ENCODE peak calls at places on chromosomes 4 and X, in nine cellular contexts. One of them, this sample, is unnamed.

GRCh38 chrX:16633754-16634153 is 16.2 kb upstream of the S100G start:
- DNase-seq in A549: no peak
- DNase-seq in HCT116: no peak
- DNase-seq in endothelial cell of umbilical vein: peak
- DNase-seq in GM12878: no peak
- DNase-seq in H1: no peak
- DNase-seq in HepG2: no peak
- DNase-seq in K562: peak
- DNase-seq in SK-N-SH: peak
- DNase-seq in this sample: no peak

GRCh38 chr4:54225671-54226398 is 3.3 kb upstream of the PDGFRA start:
- DNase-seq in A549: no peak
- DNase-seq in HCT116: no peak
- DNase-seq in endothelial cell of umbilical vein: no peak
- DNase-seq in GM12878: no peak
- DNase-seq in H1: no peak
- DNase-seq in HepG2: no peak
- DNase-seq in K562: no peak
- DNase-seq in SK-N-SH: no peak
- DNase-seq in this sample: no peak

GRCh38 chr4:150477869-150478268 is 104.1 kb upstream of the MAB21L2 start:
- DNase-seq in A549: no peak
- DNase-seq in HCT116: no peak
- DNase-seq in endothelial cell of umbilical vein: peak
- DNase-seq in GM12878: no peak
- DNase-seq in H1: no peak
- DNase-seq in HepG2: no peak
- DNase-seq in K562: no peak
- DNase-seq in SK-N-SH: no peak
- DNase-seq in this sample: no peak

GRCh38 chr4:23038626-23039245 is 346.0 kb downstream of the GBA3 start:
- DNase-seq in A549: no peak
- DNase-seq in HCT116: no peak
- DNase-seq in endothelial cell of umbilical vein: no peak
- DNase-seq in GM12878: no peak
- DNase-seq in H1: no peak
- DNase-seq in HepG2: no peak
- DNase-seq in K562: no peak
- DNase-seq in SK-N-SH: no peak
- DNase-seq in this sample: no peak

GRCh38 chr4:110106946-110107325 is 91.5 kb downstream of the ELOVL6 start:
- DNase-seq in A549: peak
- DNase-seq in HCT116: no peak
- DNase-seq in endothelial cell of umbilical vein: peak
- DNase-seq in GM12878: no peak
- DNase-seq in H1: no peak
- DNase-seq in HepG2: peak
- DNase-seq in K562: peak
- DNase-seq in SK-N-SH: no peak
- DNase-seq in this sample: no peak

GRCh38 chrX:130885996-130886395 is 17.0 kb downstream of the ENOX2 start:
- DNase-seq in A549: no peak
- DNase-seq in HCT116: no peak
- DNase-seq in endothelial cell of umbilical vein: no peak
- DNase-seq in GM12878: no peak
- DNase-seq in H1: no peak
- DNase-seq in HepG2: no peak
- DNase-seq in K562: no peak
- DNase-seq in SK-N-SH: no peak
- DNase-seq in this sample: no peak

GRCh38 chr4:128394778-128395177 is 107.2 kb upstream of the PGRMC2 start:
- DNase-seq in A549: no peak
- DNase-seq in HCT116: no peak
- DNase-seq in endothelial cell of umbilical vein: no peak
- DNase-seq in GM12878: no peak
- DNase-seq in H1: no peak
- DNase-seq in HepG2: no peak
- DNase-seq in K562: no peak
- DNase-seq in SK-N-SH: no peak
- DNase-seq in this sample: no peak

GRCh38 chrX:139924696-139925094 is 8.2 kb downstream of the ATP11C start:
- DNase-seq in A549: no peak
- DNase-seq in HCT116: no peak
- DNase-seq in endothelial cell of umbilical vein: peak
- DNase-seq in GM12878: no peak
- DNase-seq in H1: no peak
- DNase-seq in HepG2: peak
- DNase-seq in K562: no peak
- DNase-seq in SK-N-SH: no peak
- DNase-seq in this sample: no peak

GRCh38 chrX:130902446-130902782 is 595 bp downstream of the ENOX2 start:
- DNase-seq in A549: no peak
- DNase-seq in HCT116: no peak
- DNase-seq in endothelial cell of umbilical vein: no peak
- DNase-seq in GM12878: no peak
- DNase-seq in H1: no peak
- DNase-seq in HepG2: no peak
- DNase-seq in K562: no peak
- DNase-seq in SK-N-SH: no peak
- DNase-seq in this sample: no peak

GRCh38 chr4:44738615-44739014 is 12.3 kb upstream of the GNPDA2 start:
- DNase-seq in A549: peak
- DNase-seq in HCT116: no peak
- DNase-seq in endothelial cell of umbilical vein: no peak
- DNase-seq in GM12878: no peak
- DNase-seq in H1: no peak
- DNase-seq in HepG2: no peak
- DNase-seq in K562: no peak
- DNase-seq in SK-N-SH: no peak
- DNase-seq in this sample: no peak

GRCh38 chrX:71636438-71637252 is 18.3 kb upstream of the CXCR3 start:
- DNase-seq in A549: no peak
- DNase-seq in HCT116: no peak
- DNase-seq in endothelial cell of umbilical vein: peak
- DNase-seq in GM12878: no peak
- DNase-seq in H1: no peak
- DNase-seq in HepG2: no peak
- DNase-seq in K562: no peak
- DNase-seq in SK-N-SH: no peak
- DNase-seq in this sample: no peak

GRCh38 chr4:139528377-139529005 is 27.5 kb downstream of the SETD7 start:
- DNase-seq in A549: no peak
- DNase-seq in HCT116: no peak
- DNase-seq in endothelial cell of umbilical vein: no peak
- DNase-seq in GM12878: peak
- DNase-seq in H1: no peak
- DNase-seq in HepG2: no peak
- DNase-seq in K562: no peak
- DNase-seq in SK-N-SH: no peak
- DNase-seq in this sample: peak

GRCh38 chr4:8641931-8642650 is 49.5 kb downstream of the CPZ start:
- DNase-seq in A549: no peak
- DNase-seq in HCT116: no peak
- DNase-seq in endothelial cell of umbilical vein: no peak
- DNase-seq in GM12878: no peak
- DNase-seq in H1: no peak
- DNase-seq in HepG2: no peak
- DNase-seq in K562: no peak
- DNase-seq in SK-N-SH: no peak
- DNase-seq in this sample: no peak

GRCh38 chrX:8345473-8345872 is 119.2 kb upstream of the VCX3B start:
- DNase-seq in A549: no peak
- DNase-seq in HCT116: no peak
- DNase-seq in endothelial cell of umbilical vein: no peak
- DNase-seq in GM12878: no peak
- DNase-seq in H1: no peak
- DNase-seq in HepG2: peak
- DNase-seq in K562: no peak
- DNase-seq in SK-N-SH: no peak
- DNase-seq in this sample: no peak

GRCh38 chr4:820230-821172 is 5.4 kb downstream of the CPLX1 start:
- DNase-seq in A549: no peak
- DNase-seq in HCT116: no peak
- DNase-seq in endothelial cell of umbilical vein: no peak
- DNase-seq in GM12878: no peak
- DNase-seq in H1: no peak
- DNase-seq in HepG2: no peak
- DNase-seq in K562: no peak
- DNase-seq in SK-N-SH: no peak
- DNase-seq in this sample: no peak

GRCh38 chrX:99914676-99915075 is 495.4 kb downstream of the PCDH19 start:
- DNase-seq in A549: peak
- DNase-seq in HCT116: no peak
- DNase-seq in endothelial cell of umbilical vein: no peak
- DNase-seq in GM12878: no peak
- DNase-seq in H1: no peak
- DNase-seq in HepG2: peak
- DNase-seq in K562: no peak
- DNase-seq in SK-N-SH: no peak
- DNase-seq in this sample: no peak

GRCh38 chr4:40202474-40202873 is 5.6 kb downstream of the RHOH start:
- DNase-seq in A549: no peak
- DNase-seq in HCT116: no peak
- DNase-seq in endothelial cell of umbilical vein: no peak
- DNase-seq in GM12878: no peak
- DNase-seq in H1: no peak
- DNase-seq in HepG2: no peak
- DNase-seq in K562: no peak
- DNase-seq in SK-N-SH: no peak
- DNase-seq in this sample: no peak
- H3K4me3 ChIP-seq in A549: no peak
- H3K4me3 ChIP-seq in HCT116: no peak
- H3K4me3 ChIP-seq in endothelial cell of umbilical vein: no peak
- H3K4me3 ChIP-seq in GM12878: peak
- H3K4me3 ChIP-seq in H1: no peak
- H3K4me3 ChIP-seq in HepG2: no peak
- H3K4me3 ChIP-seq in K562: peak
- H3K4me3 ChIP-seq in SK-N-SH: no peak
- H3K4me3 ChIP-seq in this sample: no peak

DNA sequence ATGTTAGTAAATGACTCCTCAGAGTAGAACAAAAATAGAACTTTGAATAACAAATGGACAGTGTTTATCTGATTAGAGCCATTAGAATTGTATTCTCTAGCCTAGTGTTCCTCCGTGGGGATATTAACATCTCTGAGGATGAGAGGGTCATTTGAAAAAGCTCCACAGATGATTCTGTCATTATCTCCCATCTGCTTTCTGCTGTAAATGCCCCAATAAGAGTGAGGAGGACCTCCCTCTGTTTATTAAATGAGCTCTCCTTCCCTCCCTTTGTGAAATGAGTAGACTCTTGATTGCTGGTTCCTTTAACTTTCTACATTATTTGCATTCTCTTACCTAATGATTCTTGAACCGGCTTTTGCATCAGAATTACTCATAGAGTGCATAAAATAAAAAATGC is 18.0 kb downstream of the GC start:
- DNase-seq in A549: no peak
- DNase-seq in HCT116: no peak
- DNase-seq in endothelial cell of umbilical vein: no peak
- DNase-seq in GM12878: no peak
- DNase-seq in H1: peak
- DNase-seq in HepG2: no peak
- DNase-seq in K562: no peak
- DNase-seq in SK-N-SH: no peak
- DNase-seq in this sample: no peak
- TF ChIP-seq MAX in A549: no peak
- TF ChIP-seq MAX in HCT116: no peak
- TF ChIP-seq MAX in endothelial cell of umbilical vein: no peak
- TF ChIP-seq MAX in GM12878: no peak
- TF ChIP-seq MAX in H1: no peak
- TF ChIP-seq MAX in HepG2: no peak
- TF ChIP-seq MAX in K562: no peak
- TF ChIP-seq MAX in SK-N-SH: no peak
- TF ChIP-seq MAX in this sample: no peak

GRCh38 chr4:6768539-6768905 is 14.0 kb upstream of the KIAA0232 start:
- DNase-seq in A549: no peak
- DNase-seq in HCT116: no peak
- DNase-seq in endothelial cell of umbilical vein: no peak
- DNase-seq in GM12878: no peak
- DNase-seq in H1: no peak
- DNase-seq in HepG2: no peak
- DNase-seq in K562: no peak
- DNase-seq in SK-N-SH: no peak
- DNase-seq in this sample: peak
- H3K4me3 ChIP-seq in A549: no peak
- H3K4me3 ChIP-seq in HCT116: no peak
- H3K4me3 ChIP-seq in endothelial cell of umbilical vein: no peak
- H3K4me3 ChIP-seq in GM12878: no peak
- H3K4me3 ChIP-seq in H1: no peak
- H3K4me3 ChIP-seq in HepG2: peak
- H3K4me3 ChIP-seq in K562: no peak
- H3K4me3 ChIP-seq in SK-N-SH: no peak
- H3K4me3 ChIP-seq in this sample: no peak

GRCh38 chr4:83258463-83258862 is 26.1 kb downstream of the COQ2 start:
- DNase-seq in A549: no peak
- DNase-seq in HCT116: no peak
- DNase-seq in endothelial cell of umbilical vein: no peak
- DNase-seq in GM12878: no peak
- DNase-seq in H1: no peak
- DNase-seq in HepG2: no peak
- DNase-seq in K562: no peak
- DNase-seq in SK-N-SH: no peak
- DNase-seq in this sample: no peak

GRCh38 chr4:83252782-83253405 is 31.7 kb downstream of the COQ2 start:
- DNase-seq in A549: peak
- DNase-seq in HCT116: peak
- DNase-seq in endothelial cell of umbilical vein: peak
- DNase-seq in GM12878: no peak
- DNase-seq in H1: peak
- DNase-seq in HepG2: peak
- DNase-seq in K562: peak
- DNase-seq in SK-N-SH: peak
- DNase-seq in this sample: peak

GRCh38 chr4:83257811-83258210 is 26.8 kb downstream of the COQ2 start:
- DNase-seq in A549: no peak
- DNase-seq in HCT116: no peak
- DNase-seq in endothelial cell of umbilical vein: no peak
- DNase-seq in GM12878: no peak
- DNase-seq in H1: no peak
- DNase-seq in HepG2: no peak
- DNase-seq in K562: no peak
- DNase-seq in SK-N-SH: no peak
- DNase-seq in this sample: no peak

GRCh38 chr4:83259586-83259985 is 25.0 kb downstream of the COQ2 start:
- DNase-seq in A549: no peak
- DNase-seq in HCT116: no peak
- DNase-seq in endothelial cell of umbilical vein: no peak
- DNase-seq in GM12878: no peak
- DNase-seq in H1: no peak
- DNase-seq in HepG2: no peak
- DNase-seq in K562: no peak
- DNase-seq in SK-N-SH: no peak
- DNase-seq in this sample: no peak

DNA sequence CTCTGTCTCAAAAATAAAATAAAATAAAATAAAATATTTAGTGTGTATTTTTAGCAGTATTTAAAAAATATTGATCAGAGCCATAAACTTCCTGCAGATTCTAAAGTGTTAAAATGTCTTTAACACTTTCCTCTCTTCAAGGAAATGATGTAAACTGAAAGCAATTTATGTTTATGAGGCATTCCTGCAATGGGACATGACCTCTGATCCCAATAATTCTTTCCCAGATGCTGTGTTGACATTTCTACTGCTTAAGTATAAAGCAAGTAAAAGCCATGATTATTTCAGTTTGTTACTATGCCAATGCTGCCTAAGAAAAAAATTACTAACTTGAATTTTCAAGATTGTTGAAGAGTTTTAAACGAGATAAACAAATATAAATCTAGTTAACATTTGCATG is 29.0 kb downstream of the COQ2 start:
- DNase-seq in A549: peak
- DNase-seq in HCT116: peak
- DNase-seq in endothelial cell of umbilical vein: peak
- DNase-seq in GM12878: no peak
- DNase-seq in H1: no peak
- DNase-seq in HepG2: no peak
- DNase-seq in K562: no peak
- DNase-seq in SK-N-SH: no peak
- DNase-seq in this sample: no peak
- TF ChIP-seq MAX in A549: peak
- TF ChIP-seq MAX in HCT116: no peak
- TF ChIP-seq MAX in endothelial cell of umbilical vein: no peak
- TF ChIP-seq MAX in GM12878: no peak
- TF ChIP-seq MAX in H1: no peak
- TF ChIP-seq MAX in HepG2: no peak
- TF ChIP-seq MAX in K562: no peak
- TF ChIP-seq MAX in SK-N-SH: no peak
- TF ChIP-seq MAX in this sample: no peak

This sample was measured in NB4.